ENCODE peak calls at places on chromosomes 13 and 19, in five cellular contexts. One of them, this sample, is unnamed.

GRCh38 chr13:65133094-65133493 is 2097.0 kb downstream of the PCDH9 start:
- DNase-seq in kidney epithelial cell: no peak
- DNase-seq in nephron progenitor cell: no peak
- DNase-seq in lower lobe of right lung: no peak
- DNase-seq in heart left ventricle: no peak
- DNase-seq in this sample: no peak

GRCh38 chr13:29480893-29481525 is 114.5 kb downstream of the SLC7A1 start:
- DNase-seq in kidney epithelial cell: no peak
- DNase-seq in nephron progenitor cell: no peak
- DNase-seq in lower lobe of right lung: no peak
- DNase-seq in heart left ventricle: no peak
- DNase-seq in this sample: no peak

GRCh38 chr13:96082640-96083039 is 7.3 kb upstream of the HS6ST3 start:
- DNase-seq in kidney epithelial cell: peak
- DNase-seq in nephron progenitor cell: no peak
- DNase-seq in lower lobe of right lung: no peak
- DNase-seq in heart left ventricle: no peak
- DNase-seq in this sample: no peak

GRCh38 chr13:49975826-49976225 is 21.0 kb upstream of the TRIM13 start:
- DNase-seq in kidney epithelial cell: no peak
- DNase-seq in nephron progenitor cell: no peak
- DNase-seq in lower lobe of right lung: no peak
- DNase-seq in heart left ventricle: no peak
- DNase-seq in this sample: no peak

GRCh38 chr19:34888091-34888490 is 38.6 kb upstream of the ZNF30 start:
- DNase-seq in kidney epithelial cell: no peak
- DNase-seq in nephron progenitor cell: no peak
- DNase-seq in lower lobe of right lung: no peak
- DNase-seq in heart left ventricle: no peak
- DNase-seq in this sample: no peak

GRCh38 chr19:7905859-7906258 is 2.2 kb downstream of the MAP2K7 start:
- DNase-seq in kidney epithelial cell: no peak
- DNase-seq in nephron progenitor cell: no peak
- DNase-seq in lower lobe of right lung: peak
- DNase-seq in heart left ventricle: no peak
- DNase-seq in this sample: no peak

GRCh38 chr13:33174491-33174890 is 111.1 kb downstream of the STARD13 start:
- DNase-seq in kidney epithelial cell: no peak
- DNase-seq in nephron progenitor cell: no peak
- DNase-seq in lower lobe of right lung: no peak
- DNase-seq in heart left ventricle: no peak
- DNase-seq in this sample: no peak

GRCh38 chr19:39413269-39413902 is 917 bp downstream of the PLEKHG2 start:
- DNase-seq in kidney epithelial cell: no peak
- DNase-seq in nephron progenitor cell: peak
- DNase-seq in lower lobe of right lung: peak
- DNase-seq in heart left ventricle: peak
- DNase-seq in this sample: no peak

GRCh38 chr19:10491472-10492047 is 11.6 kb downstream of the KEAP1 start:
- DNase-seq in kidney epithelial cell: no peak
- DNase-seq in nephron progenitor cell: no peak
- DNase-seq in lower lobe of right lung: no peak
- DNase-seq in heart left ventricle: no peak
- DNase-seq in this sample: no peak

GRCh38 chr19:35975608-35976214 is 19.3 kb upstream of the SDHAF1 start:
- DNase-seq in kidney epithelial cell: no peak
- DNase-seq in nephron progenitor cell: peak
- DNase-seq in lower lobe of right lung: no peak
- DNase-seq in heart left ventricle: no peak
- DNase-seq in this sample: no peak

GRCh38 chr19:46902402-46902766 is 41.6 kb downstream of the ARHGAP35 start:
- DNase-seq in kidney epithelial cell: no peak
- DNase-seq in nephron progenitor cell: no peak
- DNase-seq in lower lobe of right lung: no peak
- DNase-seq in heart left ventricle: no peak
- DNase-seq in this sample: no peak

GRCh38 chr13:30791354-30791921 is 56.1 kb downstream of the ALOX5AP start:
- DNase-seq in kidney epithelial cell: no peak
- DNase-seq in nephron progenitor cell: no peak
- DNase-seq in lower lobe of right lung: no peak
- DNase-seq in heart left ventricle: peak
- DNase-seq in this sample: no peak

GRCh38 chr19:18587962-18588610 is 512 bp upstream of the REX1BD start:
- DNase-seq in kidney epithelial cell: no peak
- DNase-seq in nephron progenitor cell: no peak
- DNase-seq in lower lobe of right lung: no peak
- DNase-seq in heart left ventricle: no peak
- DNase-seq in this sample: no peak

GRCh38 chr19:8161135-8161646 is 11.8 kb upstream of the FBN3 start:
- DNase-seq in kidney epithelial cell: no peak
- DNase-seq in nephron progenitor cell: no peak
- DNase-seq in lower lobe of right lung: no peak
- DNase-seq in heart left ventricle: no peak
- DNase-seq in this sample: no peak

GRCh38 chr13:81089758-81090157 is 748.8 kb upstream of the SPRY2 start:
- DNase-seq in kidney epithelial cell: peak
- DNase-seq in nephron progenitor cell: no peak
- DNase-seq in lower lobe of right lung: no peak
- DNase-seq in heart left ventricle: no peak
- DNase-seq in this sample: no peak

GRCh38 chr19:58181902-58182576 is 822 bp upstream of the ZNF274 start:
- DNase-seq in kidney epithelial cell: no peak
- DNase-seq in nephron progenitor cell: peak
- DNase-seq in lower lobe of right lung: no peak
- DNase-seq in heart left ventricle: peak
- DNase-seq in this sample: no peak
- TF ChIP-seq CTCF in kidney epithelial cell: peak
- TF ChIP-seq CTCF in nephron progenitor cell: no peak
- TF ChIP-seq CTCF in lower lobe of right lung: peak
- TF ChIP-seq CTCF in heart left ventricle: peak
- TF ChIP-seq CTCF in this sample: peak

GRCh38 chr13:98397221-98397620 is 179.7 kb downstream of the STK24 start:
- DNase-seq in kidney epithelial cell: no peak
- DNase-seq in nephron progenitor cell: no peak
- DNase-seq in lower lobe of right lung: no peak
- DNase-seq in heart left ventricle: no peak
- DNase-seq in this sample: no peak
- TF ChIP-seq CTCF in kidney epithelial cell: peak
- TF ChIP-seq CTCF in nephron progenitor cell: no peak
- TF ChIP-seq CTCF in lower lobe of right lung: peak
- TF ChIP-seq CTCF in heart left ventricle: no peak
- TF ChIP-seq CTCF in this sample: no peak

DNA sequence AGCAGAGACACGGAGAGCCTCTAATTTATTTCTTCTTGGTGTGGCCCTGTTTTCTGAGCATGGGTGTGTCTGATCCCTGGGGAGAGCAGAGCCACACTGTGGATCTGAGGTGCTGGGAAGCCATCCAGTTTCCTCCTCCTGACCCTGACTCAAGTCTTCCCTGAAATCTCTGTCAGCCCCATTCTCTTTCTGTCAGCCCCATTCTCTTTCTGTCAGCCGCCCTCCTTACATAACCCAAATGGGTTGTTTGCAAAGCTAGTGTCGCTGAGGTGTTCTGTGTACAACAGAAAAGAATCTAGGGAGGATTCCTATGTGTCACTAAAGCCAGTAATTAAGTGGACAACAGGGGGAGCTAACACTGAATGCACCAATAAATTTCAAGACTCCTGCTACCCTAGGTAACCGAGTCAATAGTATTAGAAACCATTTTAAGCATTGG is 50.2 kb downstream of the LRCH1 start:
- DNase-seq in kidney epithelial cell: no peak
- DNase-seq in nephron progenitor cell: no peak
- DNase-seq in lower lobe of right lung: no peak
- DNase-seq in heart left ventricle: no peak
- DNase-seq in this sample: no peak
- TF ChIP-seq CTCF in kidney epithelial cell: peak
- TF ChIP-seq CTCF in nephron progenitor cell: peak
- TF ChIP-seq CTCF in lower lobe of right lung: peak
- TF ChIP-seq CTCF in heart left ventricle: peak
- TF ChIP-seq CTCF in this sample: peak

GRCh38 chr19:1901940-1902404 is 3.2 kb upstream of the ADAT3 start:
- DNase-seq in kidney epithelial cell: no peak
- DNase-seq in nephron progenitor cell: no peak
- DNase-seq in lower lobe of right lung: peak
- DNase-seq in heart left ventricle: peak
- DNase-seq in this sample: peak
- TF ChIP-seq CTCF in kidney epithelial cell: no peak
- TF ChIP-seq CTCF in nephron progenitor cell: no peak
- TF ChIP-seq CTCF in lower lobe of right lung: no peak
- TF ChIP-seq CTCF in heart left ventricle: no peak
- TF ChIP-seq CTCF in this sample: no peak

GRCh38 chr19:13153627-13154240 is 3.5 kb downstream of the IER2 start:
- DNase-seq in kidney epithelial cell: no peak
- DNase-seq in nephron progenitor cell: peak
- DNase-seq in lower lobe of right lung: no peak
- DNase-seq in heart left ventricle: no peak
- DNase-seq in this sample: no peak

GRCh38 chr19:13154241-13154778 is 4.1 kb downstream of the IER2 start:
- DNase-seq in kidney epithelial cell: no peak
- DNase-seq in nephron progenitor cell: peak
- DNase-seq in lower lobe of right lung: peak
- DNase-seq in heart left ventricle: peak
- DNase-seq in this sample: peak

GRCh38 chr19:13151605-13152355 is 1.6 kb downstream of the IER2 start:
- DNase-seq in kidney epithelial cell: no peak
- DNase-seq in nephron progenitor cell: peak
- DNase-seq in lower lobe of right lung: peak
- DNase-seq in heart left ventricle: peak
- DNase-seq in this sample: peak

GRCh38 chr19:13152356-13152853 is 2.2 kb downstream of the IER2 start:
- DNase-seq in kidney epithelial cell: no peak
- DNase-seq in nephron progenitor cell: no peak
- DNase-seq in lower lobe of right lung: no peak
- DNase-seq in heart left ventricle: no peak
- DNase-seq in this sample: no peak

DNA sequence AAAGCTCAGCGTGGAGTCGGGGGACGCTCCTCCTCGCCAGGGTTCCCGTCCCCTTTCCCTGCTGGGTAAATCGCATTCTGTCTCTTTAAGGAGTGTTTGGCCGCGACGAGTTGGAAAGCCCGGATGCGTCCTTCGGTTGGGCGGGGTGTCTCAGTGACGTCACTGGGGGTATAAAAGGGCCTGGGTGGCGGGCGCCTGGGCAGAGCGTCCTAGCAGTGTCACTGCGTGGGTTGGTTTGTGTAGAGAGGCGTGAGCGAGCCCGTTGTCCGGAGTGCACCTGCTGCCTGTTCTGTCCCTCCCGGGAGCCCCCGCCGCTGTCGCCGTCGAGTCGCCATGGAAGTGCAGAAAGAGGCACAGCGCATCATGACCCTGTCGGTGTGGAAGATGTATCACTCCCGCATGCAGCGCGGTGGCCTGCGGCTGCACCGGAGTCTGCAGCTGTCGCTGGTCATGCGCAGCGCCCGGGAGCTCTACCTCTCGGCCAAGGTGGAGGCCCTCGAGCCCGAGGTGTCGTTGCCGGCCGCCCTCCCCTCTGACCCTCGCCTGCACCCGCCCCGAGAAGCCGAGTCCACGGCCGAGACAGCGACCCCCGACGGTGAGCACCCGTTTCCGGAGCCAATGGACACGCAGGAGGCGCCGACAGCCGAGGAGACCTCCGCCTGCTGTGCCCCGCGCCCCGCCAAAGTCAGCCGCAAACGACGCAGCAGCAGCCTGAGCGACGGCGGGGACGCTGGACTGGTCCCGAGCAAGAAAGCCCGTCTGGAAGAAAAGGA is 2.8 kb downstream of the IER2 start:
- DNase-seq in kidney epithelial cell: no peak
- DNase-seq in nephron progenitor cell: peak
- DNase-seq in lower lobe of right lung: peak
- DNase-seq in heart left ventricle: peak
- DNase-seq in this sample: peak
- TF ChIP-seq CTCF in kidney epithelial cell: no peak
- TF ChIP-seq CTCF in nephron progenitor cell: no peak
- TF ChIP-seq CTCF in lower lobe of right lung: no peak
- TF ChIP-seq CTCF in heart left ventricle: no peak
- TF ChIP-seq CTCF in this sample: peak

GRCh38 chr19:11798391-11799296 is at the start of gene ZNF491:
- DNase-seq in kidney epithelial cell: peak
- DNase-seq in nephron progenitor cell: peak
- DNase-seq in lower lobe of right lung: peak
- DNase-seq in heart left ventricle: peak
- DNase-seq in this sample: peak
- TF ChIP-seq CTCF in kidney epithelial cell: no peak
- TF ChIP-seq CTCF in nephron progenitor cell: peak
- TF ChIP-seq CTCF in lower lobe of right lung: peak
- TF ChIP-seq CTCF in heart left ventricle: no peak
- TF ChIP-seq CTCF in this sample: no peak

GRCh38 chr19:48754950-48755645 is at the start of gene FGF21:
- DNase-seq in kidney epithelial cell: no peak
- DNase-seq in nephron progenitor cell: no peak
- DNase-seq in lower lobe of right lung: no peak
- DNase-seq in heart left ventricle: no peak
- DNase-seq in this sample: no peak

GRCh38 chr19:48750351-48750750 is 2.1 kb downstream of the FUT1 start:
- DNase-seq in kidney epithelial cell: no peak
- DNase-seq in nephron progenitor cell: no peak
- DNase-seq in lower lobe of right lung: no peak
- DNase-seq in heart left ventricle: no peak
- DNase-seq in this sample: no peak

GRCh38 chr19:48751835-48752510 is 468 bp downstream of the FUT1 start:
- DNase-seq in kidney epithelial cell: no peak
- DNase-seq in nephron progenitor cell: no peak
- DNase-seq in lower lobe of right lung: no peak
- DNase-seq in heart left ventricle: no peak
- DNase-seq in this sample: no peak

GRCh38 chr19:48750771-48751504 is 1.5 kb downstream of the FUT1 start:
- DNase-seq in kidney epithelial cell: no peak
- DNase-seq in nephron progenitor cell: no peak
- DNase-seq in lower lobe of right lung: no peak
- DNase-seq in heart left ventricle: no peak
- DNase-seq in this sample: no peak

GRCh38 chr19:48752511-48753365 is at the start of gene FUT1:
- DNase-seq in kidney epithelial cell: no peak
- DNase-seq in nephron progenitor cell: peak
- DNase-seq in lower lobe of right lung: peak
- DNase-seq in heart left ventricle: peak
- DNase-seq in this sample: no peak
- TF ChIP-seq CTCF in kidney epithelial cell: no peak
- TF ChIP-seq CTCF in nephron progenitor cell: peak
- TF ChIP-seq CTCF in lower lobe of right lung: peak
- TF ChIP-seq CTCF in heart left ventricle: no peak
- TF ChIP-seq CTCF in this sample: no peak

GRCh38 chr13:26971990-26972888 is 199.4 kb downstream of the USP12 start:
- DNase-seq in kidney epithelial cell: no peak
- DNase-seq in nephron progenitor cell: peak
- DNase-seq in lower lobe of right lung: peak
- DNase-seq in heart left ventricle: no peak
- DNase-seq in this sample: no peak
- TF ChIP-seq CTCF in kidney epithelial cell: peak
- TF ChIP-seq CTCF in nephron progenitor cell: peak
- TF ChIP-seq CTCF in lower lobe of right lung: peak
- TF ChIP-seq CTCF in heart left ventricle: no peak
- TF ChIP-seq CTCF in this sample: peak

This sample was measured in CD14-positive monocyte.